ENCODE peak calls at places on chromosome 16, in five cellular contexts. One of them, this sample, is unnamed.

GRCh38 chr16:30786115-30786935 is 680 bp downstream of the ZNF629 start:
- DNase-seq in cardiac muscle cell: peak; percentile 71
- DNase-seq in sigmoid colon: no peak
- DNase-seq in lung: no peak
- DNase-seq in aorta: no peak
- DNase-seq in this sample: no peak

GRCh38 chr16:392450-393027 is 4.5 kb upstream of the NME4 start:
- DNase-seq in lung: no peak
- DNase-seq in cardiac muscle cell: no peak
- DNase-seq in aorta: no peak
- DNase-seq in sigmoid colon: no peak
- DNase-seq in this sample: no peak

GRCh38 chr16:66273644-66274334 is 92.7 kb upstream of the CDH5 start:
- DNase-seq in aorta: no peak
- DNase-seq in sigmoid colon: no peak
- DNase-seq in lung: no peak
- DNase-seq in cardiac muscle cell: peak; percentile 52
- DNase-seq in this sample: no peak

GRCh38 chr16:4179020-4179419 is 62.8 kb upstream of the ADCY9 start:
- DNase-seq in lung: peak; percentile 79
- DNase-seq in sigmoid colon: no peak
- DNase-seq in cardiac muscle cell: peak; percentile 71
- DNase-seq in aorta: no peak
- DNase-seq in this sample: no peak

GRCh38 chr16:49622084-49622390 is 233.9 kb downstream of the ZNF423 start:
- DNase-seq in aorta: no peak
- DNase-seq in sigmoid colon: peak; percentile 36
- DNase-seq in lung: no peak
- DNase-seq in cardiac muscle cell: no peak
- DNase-seq in this sample: peak; percentile 38

GRCh38 chr16:27508476-27508875 is 41.2 kb downstream of the GTF3C1 start:
- DNase-seq in sigmoid colon: no peak
- DNase-seq in lung: no peak
- DNase-seq in aorta: no peak
- DNase-seq in cardiac muscle cell: no peak
- DNase-seq in this sample: no peak

GRCh38 chr16:67459066-67459857 is 21.7 kb downstream of the ATP6V0D1 start:
- DNase-seq in aorta: no peak
- DNase-seq in lung: peak; percentile 69
- DNase-seq in sigmoid colon: no peak
- DNase-seq in cardiac muscle cell: peak; percentile 25
- DNase-seq in this sample: no peak

GRCh38 chr16:66502020-66502913 is 47.7 kb downstream of the TK2 start:
- DNase-seq in lung: peak; percentile 77
- DNase-seq in sigmoid colon: peak; percentile 88
- DNase-seq in aorta: peak; percentile 79
- DNase-seq in cardiac muscle cell: peak; percentile 78
- DNase-seq in this sample: no peak

GRCh38 chr16:66036162-66036561 is 330.3 kb upstream of the CDH5 start:
- DNase-seq in sigmoid colon: no peak
- DNase-seq in aorta: no peak
- DNase-seq in cardiac muscle cell: peak; percentile 34
- DNase-seq in lung: no peak
- DNase-seq in this sample: no peak

GRCh38 chr16:28891964-28892890 is 13.9 kb downstream of the ATP2A1 start:
- DNase-seq in aorta: no peak
- DNase-seq in sigmoid colon: no peak
- DNase-seq in lung: no peak
- DNase-seq in cardiac muscle cell: no peak
- DNase-seq in this sample: no peak

GRCh38 chr16:48064971-48065370 is 90.8 kb downstream of the ABCC12 start:
- DNase-seq in cardiac muscle cell: peak; percentile 26
- DNase-seq in sigmoid colon: no peak
- DNase-seq in lung: no peak
- DNase-seq in aorta: no peak
- DNase-seq in this sample: no peak

GRCh38 chr16:57089406-57089805 is 3.0 kb upstream of the CPNE2 start:
- DNase-seq in lung: no peak
- DNase-seq in aorta: no peak
- DNase-seq in cardiac muscle cell: no peak
- DNase-seq in sigmoid colon: no peak
- DNase-seq in this sample: no peak

GRCh38 chr16:55728797-55729196 is 73.0 kb downstream of the SLC6A2 start:
- DNase-seq in sigmoid colon: no peak
- DNase-seq in aorta: no peak
- DNase-seq in lung: no peak
- DNase-seq in cardiac muscle cell: no peak
- DNase-seq in this sample: no peak

GRCh38 chr16:81263470-81264200 is 25.1 kb downstream of the BCO1 start:
- DNase-seq in cardiac muscle cell: peak; percentile 78
- DNase-seq in lung: no peak
- DNase-seq in sigmoid colon: peak; percentile 82
- DNase-seq in aorta: no peak
- DNase-seq in this sample: no peak

GRCh38 chr16:85286970-85287814 is 174.9 kb upstream of the CIBAR2 start:
- DNase-seq in cardiac muscle cell: peak; percentile 38
- DNase-seq in sigmoid colon: peak; percentile 75
- DNase-seq in aorta: no peak
- DNase-seq in lung: peak; percentile 36
- DNase-seq in this sample: no peak

GRCh38 chr16:50692999-50693781 is at the start of gene NOD2:
- DNase-seq in cardiac muscle cell: peak; percentile 29
- DNase-seq in aorta: peak; percentile 86
- DNase-seq in lung: no peak
- DNase-seq in sigmoid colon: no peak
- DNase-seq in this sample: peak; percentile 89

GRCh38 chr16:54437921-54438320 is 151.3 kb upstream of the IRX3 start:
- DNase-seq in aorta: no peak
- DNase-seq in sigmoid colon: no peak
- DNase-seq in cardiac muscle cell: no peak
- DNase-seq in lung: no peak
- DNase-seq in this sample: no peak

GRCh38 chr16:71883193-71883848 is 661 bp downstream of the ZNF821 start:
- DNase-seq in lung: peak; percentile 33
- DNase-seq in sigmoid colon: peak; percentile 77
- DNase-seq in aorta: peak; percentile 85
- DNase-seq in cardiac muscle cell: peak; percentile 11
- DNase-seq in this sample: peak; percentile 91

GRCh38 chr16:11637320-11637719 is 30.9 kb upstream of the SNN start:
- DNase-seq in aorta: no peak
- DNase-seq in lung: no peak
- DNase-seq in cardiac muscle cell: no peak
- DNase-seq in sigmoid colon: no peak
- DNase-seq in this sample: no peak

GRCh38 chr16:81831722-81832126 is 52.6 kb downstream of the PLCG2 start:
- DNase-seq in sigmoid colon: peak; percentile 68
- DNase-seq in cardiac muscle cell: peak; percentile 18
- DNase-seq in aorta: peak; percentile 76
- DNase-seq in lung: peak; percentile 71
- DNase-seq in this sample: peak; percentile 95

GRCh38 chr16:82631701-82632685 is 5.2 kb downstream of the CDH13 start:
- DNase-seq in cardiac muscle cell: no peak
- DNase-seq in lung: no peak
- DNase-seq in sigmoid colon: peak; percentile 29
- DNase-seq in aorta: no peak
- DNase-seq in this sample: no peak

GRCh38 chr16:30558789-30559377 is 709 bp upstream of the ZNF764 start:
- DNase-seq in cardiac muscle cell: no peak
- DNase-seq in aorta: peak; percentile 82
- DNase-seq in lung: no peak
- DNase-seq in sigmoid colon: no peak
- DNase-seq in this sample: no peak

GRCh38 chr16:84513111-84514065 is 8.9 kb upstream of the MEAK7 start:
- DNase-seq in aorta: peak; percentile 51
- DNase-seq in cardiac muscle cell: peak; percentile 10
- DNase-seq in sigmoid colon: peak; percentile 11
- DNase-seq in lung: no peak
- DNase-seq in this sample: no peak

GRCh38 chr16:29809031-29809747 is 2.8 kb upstream of the PRRT2 start:
- DNase-seq in lung: no peak
- DNase-seq in cardiac muscle cell: no peak
- DNase-seq in aorta: no peak
- DNase-seq in sigmoid colon: no peak
- DNase-seq in this sample: peak; percentile 86

GRCh38 chr16:2160915-2161551 is 5.5 kb downstream of the TRAF7 start:
- DNase-seq in sigmoid colon: peak; percentile 94
- DNase-seq in aorta: no peak
- DNase-seq in lung: no peak
- DNase-seq in cardiac muscle cell: peak; percentile 54
- DNase-seq in this sample: no peak
- H3K27ac ChIP-seq in sigmoid colon: peak overlapping the region; percentile 95
- H3K27ac ChIP-seq in aorta: no peak overlapping the region
- H3K27ac ChIP-seq in lung: peak overlapping the region; percentile 54
- H3K27ac ChIP-seq in cardiac muscle cell: no peak overlapping the region
- H3K27ac ChIP-seq in this sample: peak overlapping the region; percentile 36

DNA sequence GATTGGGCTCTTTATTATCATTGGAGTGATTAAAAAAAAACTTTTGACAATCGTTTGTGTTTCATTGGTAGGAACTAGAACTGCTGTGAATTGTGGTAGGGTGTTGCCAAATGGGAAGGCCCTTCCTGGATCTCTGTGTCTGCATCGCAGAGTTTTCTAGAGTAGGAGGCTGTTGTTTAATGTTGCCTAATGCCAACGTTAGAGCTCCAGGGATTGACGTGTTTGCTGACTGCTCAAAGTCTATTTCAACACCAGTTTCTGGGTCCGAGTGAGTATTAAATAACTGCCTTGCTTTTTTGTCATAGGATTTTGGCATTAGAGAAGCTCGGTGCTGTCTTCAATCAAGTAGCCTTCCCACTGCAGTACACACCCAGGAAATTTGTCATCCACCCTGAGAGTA is 40.0 kb downstream of the SF3B3 start:
- DNase-seq in cardiac muscle cell: peak; percentile 76
- DNase-seq in aorta: no peak
- DNase-seq in lung: no peak
- DNase-seq in sigmoid colon: no peak
- DNase-seq in this sample: no peak
- H3K36me3 ChIP-seq in cardiac muscle cell: peaks cover 94% of the 10 kb centered on the region
- H3K36me3 ChIP-seq in aorta: peaks cover 10% of the 10 kb centered on the region
- H3K36me3 ChIP-seq in lung: peaks cover 74% of the 10 kb centered on the region
- H3K36me3 ChIP-seq in sigmoid colon: peaks cover 94% of the 10 kb centered on the region
- H3K36me3 ChIP-seq in this sample: peaks cover 15% of the 10 kb centered on the region

DNA sequence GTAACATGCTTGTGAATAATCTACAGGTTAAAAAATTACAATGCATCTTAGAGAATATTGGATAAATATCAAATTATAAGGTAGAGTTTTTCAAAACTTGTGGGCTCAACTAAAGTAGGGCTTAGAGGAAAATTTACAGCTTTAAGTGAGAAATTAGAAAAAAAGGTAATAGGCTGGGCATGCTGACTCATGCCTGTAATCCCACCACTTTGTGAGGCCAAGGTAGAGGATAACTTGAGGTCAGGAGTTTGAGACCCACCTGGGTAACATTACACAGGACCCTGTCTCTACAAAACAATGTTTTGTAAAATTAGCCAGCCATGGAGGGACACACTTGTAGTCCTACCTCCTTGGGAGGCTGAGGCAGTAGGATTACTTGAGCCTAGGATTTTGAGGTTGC is 4.5 kb downstream of the ATF7IP2 start:
- DNase-seq in aorta: no peak
- DNase-seq in cardiac muscle cell: no peak
- DNase-seq in sigmoid colon: no peak
- DNase-seq in lung: no peak
- DNase-seq in this sample: no peak
- H3K27ac ChIP-seq in aorta: no peak overlapping the region
- H3K27ac ChIP-seq in cardiac muscle cell: no peak overlapping the region
- H3K27ac ChIP-seq in sigmoid colon: no peak overlapping the region
- H3K27ac ChIP-seq in lung: no peak overlapping the region
- H3K27ac ChIP-seq in this sample: no peak overlapping the region

GRCh38 chr16:8852534-8852933 is 16.3 kb downstream of the CARHSP1 start:
- DNase-seq in lung: no peak
- DNase-seq in cardiac muscle cell: no peak
- DNase-seq in aorta: peak; percentile 64
- DNase-seq in sigmoid colon: peak; percentile 52
- DNase-seq in this sample: peak; percentile 47

GRCh38 chr16:8853611-8854010 is 15.2 kb downstream of the CARHSP1 start:
- DNase-seq in aorta: peak; percentile 36
- DNase-seq in sigmoid colon: no peak
- DNase-seq in cardiac muscle cell: no peak
- DNase-seq in lung: no peak
- DNase-seq in this sample: peak; percentile 21

GRCh38 chr16:8853150-8853549 is 15.7 kb downstream of the CARHSP1 start:
- DNase-seq in aorta: peak; percentile 55
- DNase-seq in sigmoid colon: peak; percentile 49
- DNase-seq in lung: no peak
- DNase-seq in cardiac muscle cell: no peak
- DNase-seq in this sample: peak; percentile 49

GRCh38 chr16:8850279-8850885 is 18.4 kb downstream of the CARHSP1 start:
- DNase-seq in aorta: peak; percentile 83
- DNase-seq in lung: no peak
- DNase-seq in sigmoid colon: peak; percentile 76
- DNase-seq in cardiac muscle cell: peak; percentile 90
- DNase-seq in this sample: peak; percentile 87

DNA sequence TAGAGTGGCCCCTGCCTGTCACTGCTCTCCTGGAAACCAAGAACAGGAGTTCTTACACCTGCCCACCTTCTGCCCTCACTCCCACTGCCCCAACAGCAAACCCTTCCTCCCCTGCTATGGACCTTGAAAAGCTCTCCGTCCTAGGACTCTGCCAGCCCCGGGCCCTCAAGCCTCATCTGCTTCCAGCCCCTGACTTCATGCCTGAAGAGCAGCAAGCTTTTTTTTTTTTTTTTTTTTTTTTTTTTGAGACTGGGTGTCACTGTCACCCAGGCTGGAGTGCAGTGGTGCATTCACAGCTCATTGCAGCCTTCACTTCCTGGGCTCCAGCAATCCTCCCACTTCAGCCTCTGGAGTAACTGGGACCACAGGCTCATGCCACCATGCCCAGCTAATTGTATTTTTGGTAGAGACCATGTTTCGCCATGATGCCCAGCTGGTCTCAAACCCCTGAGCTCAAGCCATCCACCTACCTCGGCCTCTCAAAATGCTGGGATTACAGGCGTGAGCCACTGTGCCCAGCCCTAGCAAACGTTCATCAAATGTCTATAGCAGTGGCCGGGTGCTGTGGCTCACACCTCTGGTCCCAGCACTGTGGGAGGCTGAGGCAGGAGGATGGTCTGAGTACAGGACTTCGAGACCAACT is 16.9 kb downstream of the CARHSP1 start:
- DNase-seq in lung: no peak
- DNase-seq in sigmoid colon: peak; percentile 39
- DNase-seq in cardiac muscle cell: no peak
- DNase-seq in aorta: peak; percentile 68
- DNase-seq in this sample: peak; percentile 58
- H3K36me3 ChIP-seq in lung: peaks cover 5% of the 10 kb centered on the region
- H3K36me3 ChIP-seq in sigmoid colon: peaks cover 10% of the 10 kb centered on the region
- H3K36me3 ChIP-seq in cardiac muscle cell: peaks cover 11% of the 10 kb centered on the region
- H3K36me3 ChIP-seq in aorta: no peaks in the 10 kb centered on the region
- H3K36me3 ChIP-seq in this sample: peaks cover 55% of the 10 kb centered on the region

This sample was measured in spleen.